ENCODE peak calls at places on chromosomes 2 and 18, in five cellular contexts. D is PC-3; K is Caco-2; S is naive thymus-derived CD4-positive, alpha-beta T cell; C is body of pancreas. G is an unnamed sample.

GRCh38 chr18:71020342-71021096 is 731.7 kb downstream of the SOCS6 start:
- DNase-seq in S (no peak), K (no peak), C (no peak), D (peak), G (no peak)

GRCh38 chr2:196987654-196988364 is 61.3 kb upstream of the PGAP1 start:
- DNase-seq in D (peak), C (peak), S (no peak), K (no peak), G (peak)

GRCh38 chr2:147182260-147182659 is 662.6 kb upstream of the ACVR2A start:
- DNase-seq in C (no peak), S (no peak), D (peak), K (no peak), G (no peak)

GRCh38 chr2:115165529-115166109 is 723.2 kb downstream of the DPP10 start:
- DNase-seq in K (peak), D (peak), S (no peak), C (peak), G (peak)

GRCh38 chr2:79428745-79429144 is 84.1 kb upstream of the CTNNA2 start:
- DNase-seq in C (no peak), K (no peak), S (no peak), D (no peak), G (no peak)

GRCh38 chr2:7930800-7931635 is 750.8 kb upstream of the ID2 start:
- DNase-seq in K (no peak), C (peak), D (no peak), S (no peak), G (no peak)

GRCh38 chr2:233331536-233331935 is 22.8 kb upstream of the DGKD start:
- DNase-seq in K (no peak), C (peak), S (peak), D (no peak), G (no peak)

GRCh38 chr18:57737661-57738060 is 65.5 kb downstream of the ATP8B1 start:
- DNase-seq in K (peak), S (no peak), D (peak), C (peak), G (no peak)

GRCh38 chr18:939167-939566 is 34.5 kb downstream of the ADCYAP1 start:
- DNase-seq in K (peak), C (no peak), S (no peak), D (peak), G (no peak)

GRCh38 chr2:42618972-42619371 is 50.5 kb downstream of the MTA3 start:
- DNase-seq in D (peak), K (no peak), C (no peak), S (no peak), G (no peak)

GRCh38 chr2:86695053-86695691 is 24.9 kb upstream of the RMND5A start:
- DNase-seq in C (no peak), S (no peak), K (peak), D (peak), G (no peak)

GRCh38 chr18:41747723-41748242 is 207.3 kb upstream of the PIK3C3 start:
- DNase-seq in C (no peak), D (no peak), K (no peak), S (no peak), G (no peak)

GRCh38 chr2:171470129-171470528 is 36.1 kb downstream of the DCAF17 start:
- DNase-seq in D (no peak), K (no peak), C (no peak), S (no peak), G (no peak)

GRCh38 chr18:27605107-27605834 is 420.2 kb upstream of the CHST9 start:
- DNase-seq in K (peak), C (peak), S (no peak), D (peak), G (peak)

GRCh38 chr2:146450131-146450530 is 1394.7 kb upstream of the ACVR2A start:
- DNase-seq in K (no peak), S (no peak), C (no peak), D (peak), G (no peak)

GRCh38 chr2:133586978-133587377 is 18.7 kb upstream of the NCKAP5 start:
- DNase-seq in S (no peak), C (no peak), K (no peak), D (peak), G (no peak)

GRCh38 chr18:47422524-47422923 is 171.1 kb upstream of the SKOR2 start:
- DNase-seq in C (no peak), K (peak), D (no peak), S (no peak), G (no peak)

DNA sequence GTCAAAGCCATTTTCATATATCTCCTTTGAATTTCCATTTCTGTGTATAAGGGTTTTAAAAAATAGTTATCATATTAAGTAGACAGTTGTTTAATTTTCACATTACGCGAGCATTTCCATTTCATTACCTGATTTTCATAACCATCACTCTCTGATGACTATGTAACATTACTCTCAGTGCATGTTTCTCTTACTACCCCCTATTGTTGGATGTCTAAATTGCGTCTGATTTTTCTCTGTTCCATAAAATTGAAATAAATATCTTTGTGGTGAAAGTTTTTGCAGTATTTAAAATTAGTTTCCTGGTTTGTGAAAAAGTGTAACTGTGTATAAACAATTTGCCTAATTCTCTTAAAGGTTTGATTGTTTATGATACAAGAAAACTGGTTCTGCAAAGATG is 123.8 kb downstream of the MYO1B start:
- DNase-seq in K (no peak), S (no peak), D (peak), C (no peak), G (no peak)
- H3K4me3 ChIP-seq in K (no peak), S (no peak), D (no peak), C (no peak), G (no peak)

GRCh38 chr2:157426477-157426994 is 17.4 kb downstream of the CYTIP start:
- DNase-seq in K (no peak), D (no peak), C (no peak), S (no peak), G (no peak)
- H3K4me3 ChIP-seq in K (no peak), D (no peak), C (no peak), S (no peak), G (no peak)

DNA sequence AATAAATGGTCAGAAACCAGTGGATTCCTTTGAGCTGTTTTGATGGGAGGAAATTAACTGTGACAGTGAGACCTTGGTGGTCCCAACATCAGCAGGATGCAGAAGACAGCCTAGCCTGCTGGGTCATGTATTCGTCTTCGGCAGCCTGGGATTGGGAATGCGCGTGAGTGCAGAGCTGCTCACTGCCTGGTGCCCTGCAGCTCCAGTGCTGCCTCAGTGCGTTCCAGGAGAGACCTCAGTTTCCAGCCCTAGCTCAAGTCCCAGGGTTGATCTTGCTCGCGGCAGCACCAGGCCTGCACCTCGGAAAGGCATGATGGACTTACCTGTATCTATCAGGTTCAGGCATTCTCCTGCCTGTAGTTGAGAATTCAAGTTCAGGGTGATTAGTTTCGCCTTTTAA is 203.9 kb downstream of the SH3RF3 start:
- DNase-seq in S (no peak), D (no peak), C (no peak), K (no peak), G (no peak)
- H3K4me3 ChIP-seq in S (no peak), D (peak), C (no peak), K (no peak), G (no peak)

GRCh38 chr2:85234879-85235278 is 92.9 kb downstream of the TGOLN2 start:
- DNase-seq in S (no peak), D (no peak), K (no peak), C (no peak), G (peak)
- H3K4me3 ChIP-seq in S (no peak), D (no peak), K (no peak), C (no peak), G (no peak)

G was measured in HAP-1.